ENCODE peak calls at places on chromosome 7, in four cellular contexts. One of them, this sample, is unnamed.

GRCh38 chr7:2724453-2725177 is 36.6 kb downstream of the AMZ1 start:
- DNase-seq in colonic mucosa: no peak
- DNase-seq in brain microvascular endothelial cell: no peak
- DNase-seq in heart right ventricle: no peak
- DNase-seq in this sample: peak; percentile 2

GRCh38 chr7:10803720-10804119 is 170.0 kb upstream of the PHF14 start:
- DNase-seq in colonic mucosa: no peak
- DNase-seq in brain microvascular endothelial cell: no peak
- DNase-seq in heart right ventricle: no peak
- DNase-seq in this sample: no peak

GRCh38 chr7:7564323-7564780 is 2.3 kb upstream of the MIOS start:
- DNase-seq in colonic mucosa: no peak
- DNase-seq in brain microvascular endothelial cell: peak; percentile 41
- DNase-seq in heart right ventricle: no peak
- DNase-seq in this sample: no peak

GRCh38 chr7:77427996-77428603 is 12.0 kb upstream of the GSAP start:
- DNase-seq in colonic mucosa: no peak
- DNase-seq in brain microvascular endothelial cell: peak; percentile 63
- DNase-seq in heart right ventricle: peak; percentile 18
- DNase-seq in this sample: no peak

GRCh38 chr7:113421696-113422330 is 303.5 kb upstream of the SMIM30 start:
- DNase-seq in colonic mucosa: peak; percentile 80
- DNase-seq in brain microvascular endothelial cell: peak; percentile 93
- DNase-seq in heart right ventricle: peak; percentile 78
- DNase-seq in this sample: peak; percentile 88

GRCh38 chr7:34133356-34133982 is 228.1 kb downstream of the BMPER start:
- DNase-seq in colonic mucosa: no peak
- DNase-seq in brain microvascular endothelial cell: peak; percentile 76
- DNase-seq in heart right ventricle: no peak
- DNase-seq in this sample: no peak

GRCh38 chr7:123649956-123650355 is 5.7 kb upstream of the LMOD2 start:
- DNase-seq in colonic mucosa: no peak
- DNase-seq in brain microvascular endothelial cell: peak; percentile 23
- DNase-seq in heart right ventricle: no peak
- DNase-seq in this sample: no peak

GRCh38 chr7:157046681-157047080 is 36.2 kb upstream of the MNX1 start:
- DNase-seq in colonic mucosa: no peak
- DNase-seq in brain microvascular endothelial cell: peak; percentile 23
- DNase-seq in heart right ventricle: no peak
- DNase-seq in this sample: no peak

GRCh38 chr7:156219307-156220077 is 407.2 kb upstream of the SHH start:
- DNase-seq in colonic mucosa: no peak
- DNase-seq in brain microvascular endothelial cell: no peak
- DNase-seq in heart right ventricle: no peak
- DNase-seq in this sample: no peak

GRCh38 chr7:79716329-79716728 is 262.9 kb upstream of the MAGI2 start:
- DNase-seq in colonic mucosa: no peak
- DNase-seq in brain microvascular endothelial cell: no peak
- DNase-seq in heart right ventricle: no peak
- DNase-seq in this sample: no peak

GRCh38 chr7:66642186-66642585 is 13.5 kb downstream of the KCTD7 start:
- DNase-seq in colonic mucosa: no peak
- DNase-seq in brain microvascular endothelial cell: no peak
- DNase-seq in heart right ventricle: no peak
- DNase-seq in this sample: no peak

GRCh38 chr7:127927339-127927679 is 103.9 kb downstream of the LRRC4 start:
- DNase-seq in colonic mucosa: no peak
- DNase-seq in brain microvascular endothelial cell: peak; percentile 48
- DNase-seq in heart right ventricle: no peak
- DNase-seq in this sample: no peak

GRCh38 chr7:111560773-111561658 is 1.3 kb downstream of the IMMP2L start:
- DNase-seq in colonic mucosa: no peak
- DNase-seq in brain microvascular endothelial cell: peak; percentile 48
- DNase-seq in heart right ventricle: no peak
- DNase-seq in this sample: no peak

GRCh38 chr7:147803625-147804024 is 786.9 kb upstream of the C7orf33 start:
- DNase-seq in colonic mucosa: no peak
- DNase-seq in brain microvascular endothelial cell: no peak
- DNase-seq in heart right ventricle: no peak
- DNase-seq in this sample: peak; percentile 57

GRCh38 chr7:73330772-73331171 is 2.8 kb downstream of the FKBP6 start:
- DNase-seq in colonic mucosa: no peak
- DNase-seq in brain microvascular endothelial cell: no peak
- DNase-seq in heart right ventricle: no peak
- DNase-seq in this sample: no peak

GRCh38 chr7:66344166-66344565 is 139.0 kb downstream of the TPST1 start:
- DNase-seq in colonic mucosa: no peak
- DNase-seq in brain microvascular endothelial cell: no peak
- DNase-seq in heart right ventricle: no peak
- DNase-seq in this sample: no peak

GRCh38 chr7:29839302-29839701 is 33.0 kb downstream of the WIPF3 start:
- DNase-seq in colonic mucosa: no peak
- DNase-seq in brain microvascular endothelial cell: peak; percentile 61
- DNase-seq in heart right ventricle: peak; percentile 73
- DNase-seq in this sample: no peak

GRCh38 chr7:64774204-64774842 is 19.9 kb upstream of the ZNF138 start:
- DNase-seq in colonic mucosa: no peak
- DNase-seq in brain microvascular endothelial cell: no peak
- DNase-seq in heart right ventricle: no peak
- DNase-seq in this sample: no peak

GRCh38 chr7:78510580-78511188 is 712.1 kb downstream of the PHTF2 start:
- DNase-seq in colonic mucosa: no peak
- DNase-seq in brain microvascular endothelial cell: peak; percentile 27
- DNase-seq in heart right ventricle: peak; percentile 6
- DNase-seq in this sample: peak; percentile 36
- TF ChIP-seq CTCF in colonic mucosa: peak; percentile 28
- TF ChIP-seq CTCF in brain microvascular endothelial cell: peak; percentile 90
- TF ChIP-seq CTCF in heart right ventricle: no peak
- TF ChIP-seq CTCF in this sample: peak; percentile 83

DNA sequence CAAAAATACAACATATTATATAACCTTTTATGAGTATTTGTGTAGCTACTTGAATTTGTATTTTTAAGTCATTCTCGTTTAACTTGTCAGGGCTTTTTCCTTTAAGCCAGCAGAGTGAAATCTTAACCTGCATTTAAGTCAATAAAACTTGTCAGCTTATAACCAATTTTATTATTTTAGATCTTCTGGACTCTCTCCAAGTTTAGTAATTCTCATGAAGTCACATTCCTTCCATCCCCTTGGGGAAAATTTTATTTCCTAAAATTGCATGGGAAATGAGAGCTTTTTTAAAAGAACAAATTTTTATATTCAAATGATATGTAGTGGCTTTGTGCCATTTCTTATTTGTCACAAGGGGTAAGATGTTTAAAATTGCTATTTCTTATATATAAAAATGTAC is 74.0 kb downstream of the SEPTIN7 start:
- DNase-seq in colonic mucosa: no peak
- DNase-seq in brain microvascular endothelial cell: no peak
- DNase-seq in heart right ventricle: no peak
- DNase-seq in this sample: no peak
- TF ChIP-seq CTCF in colonic mucosa: no peak
- TF ChIP-seq CTCF in brain microvascular endothelial cell: no peak
- TF ChIP-seq CTCF in heart right ventricle: no peak
- TF ChIP-seq CTCF in this sample: no peak

GRCh38 chr7:105580022-105580740 is 1.1 kb downstream of the EFCAB10 start:
- DNase-seq in colonic mucosa: no peak
- DNase-seq in brain microvascular endothelial cell: no peak
- DNase-seq in heart right ventricle: no peak
- DNase-seq in this sample: peak; percentile 20
- TF ChIP-seq CTCF in colonic mucosa: no peak
- TF ChIP-seq CTCF in brain microvascular endothelial cell: peak; percentile 48
- TF ChIP-seq CTCF in heart right ventricle: no peak
- TF ChIP-seq CTCF in this sample: peak; percentile 32

DNA sequence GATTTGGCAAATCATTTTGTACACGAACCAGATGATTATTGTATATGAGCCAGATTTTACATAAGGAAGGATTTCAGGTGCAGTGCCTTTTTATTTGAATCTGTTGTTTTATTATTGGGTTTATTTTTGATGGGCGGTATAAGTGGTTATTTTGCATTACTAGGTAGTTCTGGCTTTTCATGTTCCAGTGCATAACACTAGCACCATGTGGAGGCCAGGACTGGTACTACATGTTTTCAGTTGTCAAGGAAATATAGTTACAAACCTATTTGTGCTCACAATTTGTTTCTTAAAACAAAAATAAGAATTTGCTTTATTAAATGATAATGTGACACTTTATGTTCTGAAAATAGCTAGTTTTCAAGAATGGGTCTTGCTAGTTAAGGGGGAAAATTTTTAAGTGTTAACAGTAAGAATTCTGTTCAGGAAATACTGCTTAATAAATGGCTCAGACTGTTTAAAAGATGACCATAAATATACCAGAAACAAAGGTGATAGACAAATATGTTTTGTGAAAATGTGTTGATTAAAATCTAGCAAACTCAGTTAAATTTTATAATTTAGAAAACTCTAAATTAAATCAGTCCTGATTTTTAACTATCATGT is 7.1 kb upstream of the SEMA3E start:
- DNase-seq in colonic mucosa: peak; percentile 36
- DNase-seq in brain microvascular endothelial cell: peak; percentile 64
- DNase-seq in heart right ventricle: no peak
- DNase-seq in this sample: peak; percentile 54
- TF ChIP-seq CTCF in colonic mucosa: peak; percentile 67
- TF ChIP-seq CTCF in brain microvascular endothelial cell: peak; percentile 81
- TF ChIP-seq CTCF in heart right ventricle: peak; percentile 31
- TF ChIP-seq CTCF in this sample: peak; percentile 98

GRCh38 chr7:17991866-17992648 is 35.6 kb downstream of the PRPS1L1 start:
- DNase-seq in colonic mucosa: peak; percentile 53
- DNase-seq in brain microvascular endothelial cell: no peak
- DNase-seq in heart right ventricle: no peak
- DNase-seq in this sample: peak; percentile 14
- TF ChIP-seq CTCF in colonic mucosa: peak; percentile 21
- TF ChIP-seq CTCF in brain microvascular endothelial cell: peak; percentile 62
- TF ChIP-seq CTCF in heart right ventricle: no peak
- TF ChIP-seq CTCF in this sample: peak; percentile 45

This sample was measured in BE2C.